ENCODE peak calls at places on chromosomes 7 and 10, in six cellular contexts. V is activated CD8-positive, alpha-beta memory T cell treated with anti-CD3 and anti-CD28 coated beads, Interleukin-2, amount 50 U/mL, for 4 hours; Z is H54; G is endothelial cell; K is stimulated activated naive CD8-positive, alpha-beta T cell treated with anti-CD3 and anti-CD28 coated beads, Interleukin-15, Interleukin-2, amounts not matched to agents 100 U/mL and 50 U/mL, for 24 hours; C is heart left ventricle. Q is an unnamed sample.

GRCh38 chr7:4838626-4839334 is 23.1 kb downstream of the PAPOLB start:
- DNase-seq in V (no peak), Z (no peak), G (no peak), K (no peak), C (no peak), Q (no peak)

GRCh38 chr7:92763636-92764423 is 72.5 kb downstream of the CDK6 start:
- DNase-seq in V (no peak), Z (peak), G (no peak), K (no peak), C (no peak), Q (no peak)

GRCh38 chr7:28407643-28408042 is 4.7 kb upstream of the CREB5 start:
- DNase-seq in V (no peak), Z (no peak), G (no peak), K (no peak), C (no peak), Q (no peak)

GRCh38 chr7:39035156-39035555 is 57.4 kb downstream of the POU6F2 start:
- DNase-seq in V (no peak), Z (no peak), G (no peak), K (no peak), C (no peak), Q (no peak)

GRCh38 chr7:50781371-50781770 is 1.3 kb downstream of the GRB10 start:
- DNase-seq in V (peak), Z (no peak), G (no peak), K (peak), C (peak), Q (no peak)

GRCh38 chr10:63281967-63282366 is 148.8 kb downstream of the NRBF2 start:
- DNase-seq in V (no peak), Z (no peak), G (no peak), K (no peak), C (no peak), Q (no peak)

GRCh38 chr10:35027567-35027966 is 62.6 kb downstream of the CUL2 start:
- DNase-seq in V (no peak), Z (no peak), G (no peak), K (no peak), C (no peak), Q (no peak)

GRCh38 chr7:47654672-47655340 is 72.9 kb upstream of the TNS3 start:
- DNase-seq in V (no peak), Z (no peak), G (peak), K (no peak), C (no peak), Q (no peak)

GRCh38 chr10:27542812-27543211 is 38.7 kb downstream of the RAB18 start:
- DNase-seq in V (no peak), Z (no peak), G (no peak), K (no peak), C (no peak), Q (no peak)

GRCh38 chr10:60846173-60846572 is 67.9 kb downstream of the CDK1 start:
- DNase-seq in V (no peak), Z (peak), G (no peak), K (no peak), C (no peak), Q (no peak)

GRCh38 chr7:57685418-57685817 is 235.4 kb downstream of the ZNF716 start:
- DNase-seq in V (no peak), Z (no peak), G (no peak), K (no peak), C (no peak), Q (no peak)

GRCh38 chr10:98158576-98158975 is 24.1 kb downstream of the R3HCC1L start:
- DNase-seq in V (no peak), Z (no peak), G (no peak), K (no peak), C (no peak), Q (no peak)

GRCh38 chr7:28405662-28406061 is 6.7 kb upstream of the CREB5 start:
- DNase-seq in V (no peak), Z (no peak), G (no peak), K (peak), C (peak), Q (no peak)

GRCh38 chr7:104758504-104758903 is 255.5 kb upstream of the KMT2E start:
- DNase-seq in V (no peak), Z (no peak), G (no peak), K (no peak), C (no peak), Q (no peak)

GRCh38 chr10:68139451-68140272 is 30.4 kb downstream of the MYPN start:
- DNase-seq in V (no peak), Z (no peak), G (no peak), K (no peak), C (no peak), Q (no peak)

GRCh38 chr10:89392974-89393373 is 551 bp downstream of the IFIT1 start:
- DNase-seq in V (no peak), Z (peak), G (no peak), K (no peak), C (no peak), Q (no peak)

GRCh38 chr10:52359466-52359865 is 45.4 kb downstream of the DKK1 start:
- DNase-seq in V (no peak), Z (no peak), G (no peak), K (no peak), C (no peak), Q (no peak)

GRCh38 chr7:93117327-93117726 is 452 bp downstream of the SAMD9 start:
- DNase-seq in V (no peak), Z (no peak), G (no peak), K (no peak), C (no peak), Q (no peak)

GRCh38 chr7:23065974-23066373 is 39.6 kb upstream of the KLHL7 start:
- DNase-seq in V (no peak), Z (no peak), G (no peak), K (no peak), C (no peak), Q (no peak)